ENCODE peak calls at places on chromosome 15, in nine cellular contexts. One of them, this sample, is unnamed. For H3K4me1, the result is how much of the 10 kb centered on the place peaks cover.

GRCh38 chr15:28875461-28875965 is 10.3 kb upstream of the APBA2 start:
- DNase-seq in tibial artery: no peak
- DNase-seq in naive thymus-derived CD4-positive, alpha-beta T cell: no peak
- DNase-seq in mammary epithelial cell: no peak
- DNase-seq in left lung: no peak
- DNase-seq in osteoblast: no peak
- DNase-seq in Karpas-422: no peak
- DNase-seq in tibial nerve: no peak
- DNase-seq in A549: no peak
- DNase-seq in this sample: no peak

GRCh38 chr15:40409366-40409765 is 3.8 kb downstream of the IVD start:
- DNase-seq in tibial artery: no peak
- DNase-seq in naive thymus-derived CD4-positive, alpha-beta T cell: no peak
- DNase-seq in mammary epithelial cell: no peak
- DNase-seq in left lung: no peak
- DNase-seq in osteoblast: peak
- DNase-seq in Karpas-422: no peak
- DNase-seq in tibial nerve: no peak
- DNase-seq in A549: no peak
- DNase-seq in this sample: no peak

GRCh38 chr15:97652041-97652440 is 308.5 kb upstream of the ARRDC4 start:
- DNase-seq in tibial artery: no peak
- DNase-seq in naive thymus-derived CD4-positive, alpha-beta T cell: no peak
- DNase-seq in mammary epithelial cell: no peak
- DNase-seq in left lung: no peak
- DNase-seq in osteoblast: no peak
- DNase-seq in Karpas-422: no peak
- DNase-seq in tibial nerve: no peak
- DNase-seq in A549: no peak
- DNase-seq in this sample: no peak

GRCh38 chr15:69478259-69478687 is 25.7 kb downstream of the RPLP1 start:
- DNase-seq in tibial artery: no peak
- DNase-seq in naive thymus-derived CD4-positive, alpha-beta T cell: no peak
- DNase-seq in mammary epithelial cell: no peak
- DNase-seq in left lung: peak
- DNase-seq in osteoblast: peak
- DNase-seq in Karpas-422: peak
- DNase-seq in tibial nerve: no peak
- DNase-seq in A549: peak
- DNase-seq in this sample: no peak

GRCh38 chr15:39616731-39617455 is 36.0 kb downstream of the THBS1 start:
- DNase-seq in tibial artery: no peak
- DNase-seq in naive thymus-derived CD4-positive, alpha-beta T cell: no peak
- DNase-seq in mammary epithelial cell: peak
- DNase-seq in left lung: no peak
- DNase-seq in osteoblast: no peak
- DNase-seq in Karpas-422: no peak
- DNase-seq in tibial nerve: no peak
- DNase-seq in A549: no peak
- DNase-seq in this sample: no peak

GRCh38 chr15:36330598-36330997 is 248.8 kb upstream of the CDIN1 start:
- DNase-seq in tibial artery: no peak
- DNase-seq in naive thymus-derived CD4-positive, alpha-beta T cell: no peak
- DNase-seq in mammary epithelial cell: no peak
- DNase-seq in left lung: no peak
- DNase-seq in osteoblast: no peak
- DNase-seq in Karpas-422: no peak
- DNase-seq in tibial nerve: no peak
- DNase-seq in A549: no peak
- DNase-seq in this sample: no peak

GRCh38 chr15:61173899-61174689 is 55.0 kb downstream of the RORA start:
- DNase-seq in tibial artery: no peak
- DNase-seq in naive thymus-derived CD4-positive, alpha-beta T cell: no peak
- DNase-seq in mammary epithelial cell: no peak
- DNase-seq in left lung: no peak
- DNase-seq in osteoblast: no peak
- DNase-seq in Karpas-422: no peak
- DNase-seq in tibial nerve: no peak
- DNase-seq in A549: no peak
- DNase-seq in this sample: no peak

GRCh38 chr15:39918688-39919385 is 1.2 kb downstream of the GPR176 start:
- DNase-seq in tibial artery: no peak
- DNase-seq in naive thymus-derived CD4-positive, alpha-beta T cell: no peak
- DNase-seq in mammary epithelial cell: peak
- DNase-seq in left lung: no peak
- DNase-seq in osteoblast: peak
- DNase-seq in Karpas-422: no peak
- DNase-seq in tibial nerve: no peak
- DNase-seq in A549: no peak
- DNase-seq in this sample: no peak

GRCh38 chr15:70165811-70166284 is 68.1 kb upstream of the TLE3 start:
- DNase-seq in tibial artery: peak
- DNase-seq in naive thymus-derived CD4-positive, alpha-beta T cell: no peak
- DNase-seq in mammary epithelial cell: no peak
- DNase-seq in left lung: no peak
- DNase-seq in osteoblast: peak
- DNase-seq in Karpas-422: no peak
- DNase-seq in tibial nerve: no peak
- DNase-seq in A549: no peak
- DNase-seq in this sample: peak

GRCh38 chr15:41904487-41905359 is 10.9 kb upstream of the SPTBN5 start:
- DNase-seq in tibial artery: peak
- DNase-seq in naive thymus-derived CD4-positive, alpha-beta T cell: peak
- DNase-seq in mammary epithelial cell: peak
- DNase-seq in left lung: no peak
- DNase-seq in osteoblast: peak
- DNase-seq in Karpas-422: peak
- DNase-seq in tibial nerve: no peak
- DNase-seq in A549: peak
- DNase-seq in this sample: no peak

GRCh38 chr15:51757463-51757862 is 6.1 kb downstream of the TMOD2 start:
- DNase-seq in tibial artery: no peak
- DNase-seq in naive thymus-derived CD4-positive, alpha-beta T cell: no peak
- DNase-seq in mammary epithelial cell: no peak
- DNase-seq in left lung: no peak
- DNase-seq in osteoblast: no peak
- DNase-seq in Karpas-422: no peak
- DNase-seq in tibial nerve: no peak
- DNase-seq in A549: no peak
- DNase-seq in this sample: no peak

GRCh38 chr15:49215768-49216739 is 46.0 kb downstream of the GALK2 start:
- DNase-seq in tibial artery: no peak
- DNase-seq in naive thymus-derived CD4-positive, alpha-beta T cell: no peak
- DNase-seq in mammary epithelial cell: peak
- DNase-seq in left lung: no peak
- DNase-seq in osteoblast: no peak
- DNase-seq in Karpas-422: peak
- DNase-seq in tibial nerve: no peak
- DNase-seq in A549: no peak
- DNase-seq in this sample: no peak

DNA sequence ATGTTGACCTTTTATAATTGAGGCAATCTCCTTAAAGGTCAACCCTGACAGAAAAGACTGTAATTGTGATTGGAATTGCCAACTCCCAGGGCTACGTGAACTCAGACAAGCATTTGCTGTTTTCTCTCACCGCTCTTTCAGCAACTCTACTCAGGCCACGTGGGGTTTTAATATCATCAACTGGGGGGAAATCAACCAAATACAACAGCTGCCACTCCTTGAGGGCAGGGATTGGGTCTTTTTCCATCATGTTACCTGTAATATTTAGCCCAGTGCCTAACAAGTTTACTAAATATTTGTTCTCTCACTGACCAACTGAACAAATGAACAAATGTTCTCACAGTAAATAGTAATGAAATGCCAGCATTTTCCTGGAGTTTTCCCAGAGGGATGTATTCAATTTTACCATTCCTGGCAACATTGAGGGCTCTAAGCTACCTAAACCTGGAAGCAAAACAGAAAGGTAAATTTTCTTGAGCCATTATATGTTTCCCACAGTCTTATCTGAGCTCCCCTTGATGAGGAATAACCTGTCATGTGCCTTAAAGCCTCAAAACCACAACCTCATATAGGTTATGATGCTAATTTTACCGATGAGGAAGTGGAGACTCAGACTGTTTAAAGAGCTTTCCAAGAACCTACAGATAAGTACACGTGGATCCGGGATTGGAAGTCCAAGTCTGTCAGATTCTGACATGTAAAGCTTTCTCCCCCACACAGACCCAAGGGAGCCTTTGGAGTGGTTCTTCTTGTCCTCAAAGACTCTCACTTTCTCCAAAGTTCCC is 140.3 kb downstream of the SEMA6D start:
- DNase-seq in tibial artery: no peak
- DNase-seq in naive thymus-derived CD4-positive, alpha-beta T cell: no peak
- DNase-seq in mammary epithelial cell: no peak
- DNase-seq in left lung: no peak
- DNase-seq in osteoblast: no peak
- DNase-seq in Karpas-422: no peak
- DNase-seq in tibial nerve: no peak
- DNase-seq in A549: no peak
- DNase-seq in this sample: no peak
- H3K4me1 ChIP-seq in tibial artery: under half
- H3K4me1 ChIP-seq in naive thymus-derived CD4-positive, alpha-beta T cell: under half
- H3K4me1 ChIP-seq in mammary epithelial cell: under half
- H3K4me1 ChIP-seq in left lung: under half
- H3K4me1 ChIP-seq in osteoblast: under half
- H3K4me1 ChIP-seq in Karpas-422: under half
- H3K4me1 ChIP-seq in tibial nerve: under half
- H3K4me1 ChIP-seq in A549: under half
- H3K4me1 ChIP-seq in this sample: under half

DNA sequence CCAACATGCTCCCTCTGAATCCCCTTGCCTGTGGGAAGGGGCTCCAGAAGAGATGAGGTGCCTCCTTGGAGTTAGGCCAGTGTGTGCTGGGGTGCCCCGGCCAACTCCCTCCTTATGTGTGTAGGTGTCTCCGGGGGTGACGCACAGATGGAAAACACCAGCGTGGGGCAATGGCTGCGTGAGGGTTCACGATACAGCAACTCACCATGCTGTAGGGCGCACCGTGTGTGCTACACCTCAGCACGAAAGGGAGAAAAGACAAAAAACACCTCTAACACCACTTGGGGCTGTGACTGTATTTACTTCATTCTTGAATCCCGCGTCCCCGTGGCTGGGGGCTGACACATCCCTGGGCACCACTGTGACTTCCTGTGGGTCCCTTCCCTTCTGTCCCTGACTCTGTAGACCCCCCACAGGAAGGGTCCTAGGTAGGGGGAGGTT is 1.6 kb upstream of the CALML4 start:
- DNase-seq in tibial artery: no peak
- DNase-seq in naive thymus-derived CD4-positive, alpha-beta T cell: no peak
- DNase-seq in mammary epithelial cell: no peak
- DNase-seq in left lung: no peak
- DNase-seq in osteoblast: peak
- DNase-seq in Karpas-422: no peak
- DNase-seq in tibial nerve: no peak
- DNase-seq in A549: no peak
- DNase-seq in this sample: no peak
- H3K27ac ChIP-seq in tibial artery: no peak
- H3K27ac ChIP-seq in naive thymus-derived CD4-positive, alpha-beta T cell: no peak
- H3K27ac ChIP-seq in mammary epithelial cell: no peak
- H3K27ac ChIP-seq in left lung: no peak
- H3K27ac ChIP-seq in osteoblast: no peak
- H3K27ac ChIP-seq in Karpas-422: no peak
- H3K27ac ChIP-seq in tibial nerve: peak
- H3K27ac ChIP-seq in A549: no peak
- H3K27ac ChIP-seq in this sample: no peak

GRCh38 chr15:101187820-101188516 is 63.9 kb downstream of the CHSY1 start:
- DNase-seq in tibial artery: no peak
- DNase-seq in naive thymus-derived CD4-positive, alpha-beta T cell: no peak
- DNase-seq in mammary epithelial cell: no peak
- DNase-seq in left lung: no peak
- DNase-seq in osteoblast: peak
- DNase-seq in Karpas-422: no peak
- DNase-seq in tibial nerve: no peak
- DNase-seq in A549: no peak
- DNase-seq in this sample: no peak

GRCh38 chr15:101189708-101190107 is 62.1 kb downstream of the CHSY1 start:
- DNase-seq in tibial artery: no peak
- DNase-seq in naive thymus-derived CD4-positive, alpha-beta T cell: no peak
- DNase-seq in mammary epithelial cell: no peak
- DNase-seq in left lung: no peak
- DNase-seq in osteoblast: no peak
- DNase-seq in Karpas-422: no peak
- DNase-seq in tibial nerve: no peak
- DNase-seq in A549: no peak
- DNase-seq in this sample: no peak

GRCh38 chr15:101190196-101190595 is 61.7 kb downstream of the CHSY1 start:
- DNase-seq in tibial artery: no peak
- DNase-seq in naive thymus-derived CD4-positive, alpha-beta T cell: no peak
- DNase-seq in mammary epithelial cell: no peak
- DNase-seq in left lung: no peak
- DNase-seq in osteoblast: no peak
- DNase-seq in Karpas-422: no peak
- DNase-seq in tibial nerve: no peak
- DNase-seq in A549: no peak
- DNase-seq in this sample: no peak

GRCh38 chr15:101189341-101189679 is 62.5 kb downstream of the CHSY1 start:
- DNase-seq in tibial artery: no peak
- DNase-seq in naive thymus-derived CD4-positive, alpha-beta T cell: no peak
- DNase-seq in mammary epithelial cell: no peak
- DNase-seq in left lung: no peak
- DNase-seq in osteoblast: no peak
- DNase-seq in Karpas-422: no peak
- DNase-seq in tibial nerve: no peak
- DNase-seq in A549: no peak
- DNase-seq in this sample: no peak

GRCh38 chr15:101188517-101189340 is 63.1 kb downstream of the CHSY1 start:
- DNase-seq in tibial artery: no peak
- DNase-seq in naive thymus-derived CD4-positive, alpha-beta T cell: no peak
- DNase-seq in mammary epithelial cell: no peak
- DNase-seq in left lung: no peak
- DNase-seq in osteoblast: peak
- DNase-seq in Karpas-422: no peak
- DNase-seq in tibial nerve: no peak
- DNase-seq in A549: no peak
- DNase-seq in this sample: no peak
- H3K4me3 ChIP-seq in tibial artery: peak
- H3K4me3 ChIP-seq in naive thymus-derived CD4-positive, alpha-beta T cell: no peak
- H3K4me3 ChIP-seq in mammary epithelial cell: no peak
- H3K4me3 ChIP-seq in left lung: no peak
- H3K4me3 ChIP-seq in osteoblast: peak
- H3K4me3 ChIP-seq in Karpas-422: no peak
- H3K4me3 ChIP-seq in tibial nerve: no peak
- H3K4me3 ChIP-seq in A549: no peak
- H3K4me3 ChIP-seq in this sample: peak

GRCh38 chr15:90402806-90403205 is 14.8 kb downstream of the IQGAP1 start:
- DNase-seq in tibial artery: no peak
- DNase-seq in naive thymus-derived CD4-positive, alpha-beta T cell: no peak
- DNase-seq in mammary epithelial cell: no peak
- DNase-seq in left lung: no peak
- DNase-seq in osteoblast: peak
- DNase-seq in Karpas-422: no peak
- DNase-seq in tibial nerve: no peak
- DNase-seq in A549: no peak
- DNase-seq in this sample: no peak
- H3K4me1 ChIP-seq in tibial artery: half or more
- H3K4me1 ChIP-seq in naive thymus-derived CD4-positive, alpha-beta T cell: under half
- H3K4me1 ChIP-seq in mammary epithelial cell: under half
- H3K4me1 ChIP-seq in left lung: half or more
- H3K4me1 ChIP-seq in osteoblast: half or more
- H3K4me1 ChIP-seq in Karpas-422: under half
- H3K4me1 ChIP-seq in tibial nerve: half or more
- H3K4me1 ChIP-seq in A549: half or more
- H3K4me1 ChIP-seq in this sample: half or more